ENCODE peak calls at places on chromosomes 12 and 14, in nine cellular contexts. W, C, A, I, U, S, E, T and J are unnamed samples.

GRCh38 chr12:93167841-93168492 is 209.8 kb upstream of the NUDT4 start:
- DNase-seq in W (no peak), C (no peak), A (peak), I (no peak), U (no peak), S (no peak), E (peak), T (no peak), J (no peak)

GRCh38 chr12:93847517-93848452 is 170.6 kb downstream of the CRADD start:
- DNase-seq in W (no peak), C (no peak), A (peak), I (no peak), U (no peak), S (no peak), E (peak), T (no peak), J (no peak)

GRCh38 chr14:96574633-96575191 is 72.5 kb downstream of the PAPOLA start:
- DNase-seq in W (peak), C (no peak), A (no peak), I (peak), U (no peak), S (no peak), E (peak), T (no peak), J (no peak)

GRCh38 chr14:54908230-54908629 is 5.6 kb upstream of the GCH1 start:
- DNase-seq in W (no peak), C (no peak), A (peak), I (no peak), U (no peak), S (no peak), E (no peak), T (no peak), J (no peak)

GRCh38 chr12:16385779-16386646 is 38.6 kb downstream of the MGST1 start:
- DNase-seq in W (peak), C (peak), A (no peak), I (peak), U (peak), S (no peak), E (peak), T (no peak), J (no peak)

GRCh38 chr12:15306605-15307004 is 15.7 kb upstream of the PTPRO start:
- DNase-seq in W (no peak), C (no peak), A (no peak), I (no peak), U (no peak), S (no peak), E (no peak), T (no peak), J (no peak)

GRCh38 chr12:69755302-69755701 is 16.6 kb downstream of the RAB3IP start:
- DNase-seq in W (no peak), C (no peak), A (no peak), I (no peak), U (no peak), S (no peak), E (no peak), T (no peak), J (no peak)

GRCh38 chr12:4809449-4810218 is 89.4 kb downstream of the GALNT8 start:
- DNase-seq in W (no peak), C (no peak), A (no peak), I (no peak), U (no peak), S (no peak), E (peak), T (peak), J (no peak)

GRCh38 chr12:118371354-118372282 is 1.1 kb downstream of the TAOK3 start:
- DNase-seq in W (no peak), C (no peak), A (peak), I (no peak), U (peak), S (peak), E (peak), T (no peak), J (peak)

GRCh38 chr14:73759183-73759713 is 45.1 kb upstream of the PNMA1 start:
- DNase-seq in W (no peak), C (no peak), A (peak), I (no peak), U (no peak), S (peak), E (peak), T (peak), J (no peak)

GRCh38 chr12:90659060-90659459 is 295.9 kb downstream of the CCER1 start:
- DNase-seq in W (no peak), C (no peak), A (no peak), I (no peak), U (no peak), S (no peak), E (no peak), T (no peak), J (no peak)

GRCh38 chr12:132349501-132350131 is 20.2 kb upstream of the GALNT9 start:
- DNase-seq in W (no peak), C (no peak), A (no peak), I (no peak), U (no peak), S (no peak), E (no peak), T (no peak), J (no peak)

GRCh38 chr12:87827638-87828264 is 201.4 kb downstream of the C12orf50 start:
- DNase-seq in W (no peak), C (no peak), A (no peak), I (no peak), U (peak), S (no peak), E (peak), T (no peak), J (no peak)

GRCh38 chr12:65278576-65279386 is at the start of gene MSRB3:
- DNase-seq in W (peak), C (no peak), A (peak), I (no peak), U (peak), S (peak), E (peak), T (peak), J (peak)

GRCh38 chr12:115257791-115258190 is 573.8 kb upstream of the TBX3 start:
- DNase-seq in W (no peak), C (no peak), A (no peak), I (peak), U (no peak), S (no peak), E (peak), T (no peak), J (no peak)